ENCODE peak calls at places on chromosomes 16 and 17, in five cellular contexts. One of them, this sample, is unnamed.

GRCh38 chr17:32491371-32492280 is 4.8 kb downstream of the CDK5R1 start:
- DNase-seq in HCT116: no peak
- DNase-seq in ovary: no peak
- DNase-seq in H54: no peak
- DNase-seq in right lobe of liver: no peak
- DNase-seq in this sample: no peak

GRCh38 chr17:8762012-8762411 is 3.7 kb upstream of the SPDYE4 start:
- DNase-seq in right lobe of liver: no peak
- DNase-seq in ovary: no peak
- DNase-seq in H54: no peak
- DNase-seq in HCT116: no peak
- DNase-seq in this sample: no peak

GRCh38 chr16:77820340-77820739 is 32.0 kb downstream of the VAT1L start:
- DNase-seq in HCT116: no peak
- DNase-seq in ovary: no peak
- DNase-seq in H54: no peak
- DNase-seq in right lobe of liver: no peak
- DNase-seq in this sample: no peak

GRCh38 chr17:77215281-77215680 is 74.5 kb downstream of the SEC14L1 start:
- DNase-seq in HCT116: no peak
- DNase-seq in ovary: no peak
- DNase-seq in right lobe of liver: no peak
- DNase-seq in H54: no peak
- DNase-seq in this sample: peak

GRCh38 chr17:30921544-30922196 is at the start of gene ADAP2:
- DNase-seq in H54: no peak
- DNase-seq in HCT116: peak
- DNase-seq in ovary: no peak
- DNase-seq in right lobe of liver: peak
- DNase-seq in this sample: peak

GRCh38 chr17:38748329-38749221 is at the start of gene PCGF2:
- DNase-seq in right lobe of liver: peak
- DNase-seq in H54: peak
- DNase-seq in HCT116: peak
- DNase-seq in ovary: peak
- DNase-seq in this sample: peak

GRCh38 chr17:43398724-43399595 is at the start of gene ARL4D:
- DNase-seq in HCT116: no peak
- DNase-seq in ovary: peak
- DNase-seq in right lobe of liver: peak
- DNase-seq in H54: peak
- DNase-seq in this sample: peak

GRCh38 chr16:19700319-19700781 is 17.7 kb downstream of the KNOP1 start:
- DNase-seq in HCT116: no peak
- DNase-seq in H54: no peak
- DNase-seq in ovary: peak
- DNase-seq in right lobe of liver: peak
- DNase-seq in this sample: no peak

GRCh38 chr17:69719474-69720048 is 305.1 kb downstream of the MAP2K6 start:
- DNase-seq in ovary: no peak
- DNase-seq in HCT116: no peak
- DNase-seq in right lobe of liver: no peak
- DNase-seq in H54: no peak
- DNase-seq in this sample: no peak

GRCh38 chr17:50388728-50389127 is 8.6 kb downstream of the LRRC59 start:
- DNase-seq in HCT116: no peak
- DNase-seq in right lobe of liver: no peak
- DNase-seq in ovary: no peak
- DNase-seq in H54: no peak
- DNase-seq in this sample: no peak

GRCh38 chr16:19008245-19008644 is 24.5 kb downstream of the TMC7 start:
- DNase-seq in HCT116: no peak
- DNase-seq in H54: no peak
- DNase-seq in ovary: no peak
- DNase-seq in right lobe of liver: no peak
- DNase-seq in this sample: no peak

GRCh38 chr17:72270530-72270929 is 149.7 kb downstream of the SOX9 start:
- DNase-seq in H54: no peak
- DNase-seq in HCT116: no peak
- DNase-seq in ovary: no peak
- DNase-seq in right lobe of liver: no peak
- DNase-seq in this sample: no peak

GRCh38 chr17:42387663-42388380 is 420 bp downstream of the STAT3 start:
- DNase-seq in HCT116: no peak
- DNase-seq in ovary: peak
- DNase-seq in right lobe of liver: peak
- DNase-seq in H54: no peak
- DNase-seq in this sample: peak

GRCh38 chr17:2222901-2223616 is 80.5 kb downstream of the SMG6 start:
- DNase-seq in HCT116: no peak
- DNase-seq in right lobe of liver: peak
- DNase-seq in H54: no peak
- DNase-seq in ovary: peak
- DNase-seq in this sample: peak

GRCh38 chr16:75267631-75268264 is 16.3 kb upstream of the BCAR1 start:
- DNase-seq in HCT116: peak
- DNase-seq in ovary: no peak
- DNase-seq in right lobe of liver: peak
- DNase-seq in H54: peak
- DNase-seq in this sample: peak

GRCh38 chr16:50989047-50989446 is 162.0 kb downstream of the SALL1 start:
- DNase-seq in ovary: no peak
- DNase-seq in HCT116: no peak
- DNase-seq in right lobe of liver: no peak
- DNase-seq in H54: no peak
- DNase-seq in this sample: no peak

GRCh38 chr16:66970775-66971725 is 10.0 kb downstream of the CES3 start:
- DNase-seq in HCT116: no peak
- DNase-seq in ovary: no peak
- DNase-seq in H54: peak
- DNase-seq in right lobe of liver: no peak
- DNase-seq in this sample: no peak

GRCh38 chr16:28543072-28543471 is 4.3 kb upstream of the NUPR1 start:
- DNase-seq in HCT116: no peak
- DNase-seq in ovary: no peak
- DNase-seq in H54: no peak
- DNase-seq in right lobe of liver: peak
- DNase-seq in this sample: no peak

GRCh38 chr16:88782454-88783390 is 2.3 kb downstream of the PIEZO1 start:
- DNase-seq in right lobe of liver: no peak
- DNase-seq in H54: peak
- DNase-seq in ovary: no peak
- DNase-seq in HCT116: peak
- DNase-seq in this sample: peak

GRCh38 chr16:56743840-56744239 is 13.9 kb downstream of the NUP93 start:
- DNase-seq in ovary: no peak
- DNase-seq in right lobe of liver: no peak
- DNase-seq in H54: no peak
- DNase-seq in HCT116: no peak
- DNase-seq in this sample: no peak

GRCh38 chr17:48630925-48631692 is 5.0 kb upstream of the HOXB9 start:
- DNase-seq in HCT116: no peak
- DNase-seq in ovary: no peak
- DNase-seq in H54: no peak
- DNase-seq in right lobe of liver: no peak
- DNase-seq in this sample: peak

GRCh38 chr17:57315061-57315851 is 58.9 kb downstream of the MSI2 start:
- DNase-seq in H54: no peak
- DNase-seq in right lobe of liver: no peak
- DNase-seq in HCT116: no peak
- DNase-seq in ovary: no peak
- DNase-seq in this sample: no peak

GRCh38 chr17:17387461-17388362 is 84.5 kb downstream of the NT5M start:
- DNase-seq in H54: no peak
- DNase-seq in HCT116: peak
- DNase-seq in right lobe of liver: peak
- DNase-seq in ovary: no peak
- DNase-seq in this sample: no peak

GRCh38 chr16:20166531-20167235 is 93.0 kb upstream of the GPR139 start:
- DNase-seq in H54: no peak
- DNase-seq in HCT116: no peak
- DNase-seq in ovary: no peak
- DNase-seq in right lobe of liver: no peak
- DNase-seq in this sample: no peak

GRCh38 chr17:66809408-66809807 is 25.5 kb upstream of the CACNG5 start:
- DNase-seq in HCT116: no peak
- DNase-seq in ovary: no peak
- DNase-seq in H54: no peak
- DNase-seq in right lobe of liver: no peak
- DNase-seq in this sample: peak

GRCh38 chr16:49564577-49565224 is 191.1 kb downstream of the C16orf78 start:
- DNase-seq in HCT116: no peak
- DNase-seq in H54: no peak
- DNase-seq in ovary: no peak
- DNase-seq in right lobe of liver: no peak
- DNase-seq in this sample: no peak

GRCh38 chr17:9355841-9356240 is 219.8 kb downstream of the STX8 start:
- DNase-seq in HCT116: no peak
- DNase-seq in H54: no peak
- DNase-seq in right lobe of liver: no peak
- DNase-seq in ovary: no peak
- DNase-seq in this sample: no peak

DNA sequence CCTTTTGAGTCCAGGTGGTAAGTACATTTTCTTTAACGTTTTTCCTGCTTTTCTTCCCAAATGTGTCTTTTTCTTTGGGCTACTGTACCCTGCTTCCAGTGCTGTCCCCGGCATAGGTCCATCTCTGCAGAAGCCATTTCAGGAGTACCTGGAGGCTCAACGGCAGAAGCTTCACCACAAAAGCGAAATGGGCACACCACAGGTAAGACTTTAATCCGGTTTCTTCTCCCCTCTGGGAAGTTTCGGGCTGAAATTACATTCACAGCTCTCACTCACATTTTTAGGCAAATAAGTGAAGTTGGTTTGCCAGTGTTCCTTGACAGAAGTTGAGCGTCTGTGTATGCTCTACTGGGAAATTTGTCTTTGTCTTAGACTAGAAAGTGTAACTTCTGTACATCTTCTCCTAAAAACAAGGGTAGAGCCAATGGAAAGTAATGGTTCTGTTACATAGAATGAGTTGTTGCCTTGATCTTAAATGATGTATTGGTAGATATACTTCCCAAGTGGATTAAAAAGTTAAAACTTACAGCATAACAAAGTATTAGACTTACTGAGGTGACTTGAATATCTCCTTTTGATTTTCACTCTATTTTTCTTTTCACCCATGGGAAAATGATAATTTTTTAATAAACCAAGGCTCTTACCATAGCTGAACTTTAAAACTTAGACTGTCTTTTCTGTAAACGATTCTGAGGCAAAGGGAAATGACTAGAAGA is 54.4 kb downstream of the TUBD1 start:
- DNase-seq in HCT116: no peak
- DNase-seq in ovary: peak
- DNase-seq in right lobe of liver: no peak
- DNase-seq in H54: no peak
- DNase-seq in this sample: peak
- TF ChIP-seq POLR2A in HCT116: peak
- TF ChIP-seq POLR2A in ovary: no peak
- TF ChIP-seq POLR2A in right lobe of liver: peak
- TF ChIP-seq POLR2A in H54: peak
- TF ChIP-seq POLR2A in this sample: no peak

DNA sequence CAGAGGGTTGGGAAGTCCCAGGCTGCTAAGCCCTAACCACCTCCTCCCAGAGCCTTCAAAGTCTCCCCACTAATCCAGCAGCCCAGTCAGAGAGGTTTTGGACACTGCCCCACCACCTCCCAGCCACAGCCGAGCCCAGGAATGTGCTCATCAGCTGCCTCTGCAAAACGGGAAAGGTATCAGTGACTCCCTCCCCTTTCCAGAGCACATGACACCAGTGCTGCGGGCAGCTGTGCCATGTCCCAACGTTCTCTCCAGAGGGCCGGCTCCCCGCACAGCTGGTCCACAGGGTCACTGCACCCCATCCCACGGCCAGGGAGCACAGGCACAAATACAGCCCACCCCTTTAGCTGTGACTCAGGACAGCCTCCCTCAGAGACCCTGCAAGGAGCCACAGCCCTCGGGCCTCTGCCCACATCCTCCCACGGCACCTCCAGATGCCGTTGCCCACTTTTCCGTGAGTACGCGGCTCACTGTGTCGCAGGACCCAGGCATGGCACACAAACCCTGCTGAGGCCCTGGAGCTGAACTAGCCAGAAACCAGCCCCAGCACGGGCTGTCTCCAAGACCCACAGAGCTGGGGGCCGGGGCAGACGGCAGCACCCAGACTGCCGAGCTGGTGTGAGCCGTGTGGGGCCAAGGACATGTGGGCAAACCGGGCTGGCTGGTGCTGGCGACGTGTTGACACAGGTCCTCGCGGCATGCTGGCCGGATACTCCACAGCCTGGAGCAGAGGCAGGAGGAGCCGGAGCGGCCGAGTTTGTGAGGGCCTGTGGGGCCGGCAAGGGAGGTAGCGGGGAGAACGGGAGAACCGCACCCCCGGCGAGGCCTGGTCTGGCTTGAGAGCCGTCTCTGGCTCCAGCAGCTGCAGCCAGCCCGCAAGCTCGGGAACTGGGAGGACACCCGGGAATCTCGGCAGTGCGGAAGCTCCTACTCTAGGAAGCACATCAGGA is 6.3 kb upstream of the PPP1R27 start:
- DNase-seq in right lobe of liver: no peak
- DNase-seq in HCT116: no peak
- DNase-seq in ovary: no peak
- DNase-seq in H54: no peak
- DNase-seq in this sample: no peak
- TF ChIP-seq POLR2A in right lobe of liver: no peak
- TF ChIP-seq POLR2A in HCT116: no peak
- TF ChIP-seq POLR2A in ovary: no peak
- TF ChIP-seq POLR2A in H54: no peak
- TF ChIP-seq POLR2A in this sample: no peak

GRCh38 chr16:85211247-85211910 is 99.1 kb upstream of the CIBAR2 start:
- DNase-seq in ovary: no peak
- DNase-seq in H54: peak
- DNase-seq in right lobe of liver: no peak
- DNase-seq in HCT116: no peak
- DNase-seq in this sample: no peak
- TF ChIP-seq POLR2A in ovary: no peak
- TF ChIP-seq POLR2A in H54: peak
- TF ChIP-seq POLR2A in right lobe of liver: no peak
- TF ChIP-seq POLR2A in HCT116: no peak
- TF ChIP-seq POLR2A in this sample: no peak

DNA sequence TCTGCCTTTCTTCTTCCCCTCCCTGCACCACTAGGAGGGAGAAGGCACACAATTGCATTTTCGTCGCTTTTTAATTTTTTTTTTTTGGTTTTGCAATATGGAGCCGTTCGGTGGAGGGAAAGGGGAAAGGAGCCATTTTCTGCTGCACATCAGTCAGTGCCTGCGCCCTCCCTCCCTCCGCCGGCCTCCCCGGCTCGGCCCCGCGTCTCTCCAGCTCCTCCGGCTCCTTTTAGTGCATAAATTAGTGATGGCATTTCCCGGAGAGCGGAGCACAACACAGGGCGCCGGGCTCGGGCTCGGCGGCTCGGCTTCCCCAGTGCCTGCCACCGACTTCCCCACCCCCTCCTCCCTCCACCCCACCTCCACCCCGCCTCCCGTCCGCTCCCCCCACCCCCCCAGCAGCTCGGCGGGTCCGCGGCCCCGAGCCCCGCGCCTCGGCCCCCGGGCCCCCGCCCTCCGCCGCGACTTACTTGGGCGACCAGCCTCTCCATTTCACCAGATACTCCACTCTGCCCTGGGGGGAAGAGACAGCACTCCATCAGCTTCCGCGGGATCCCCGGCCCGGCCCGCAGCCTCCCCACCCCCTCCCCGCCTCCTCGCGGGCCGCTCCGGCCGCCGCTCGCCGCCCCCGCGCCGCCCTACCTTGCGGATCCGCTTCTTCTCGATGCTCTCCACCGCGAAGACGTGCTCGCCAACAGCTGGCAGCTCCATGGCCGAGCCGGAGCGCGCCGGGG is 532 bp downstream of the CBX4 start:
- DNase-seq in ovary: peak
- DNase-seq in right lobe of liver: peak
- DNase-seq in H54: no peak
- DNase-seq in HCT116: no peak
- DNase-seq in this sample: no peak
- TF ChIP-seq POLR2A in ovary: peak
- TF ChIP-seq POLR2A in right lobe of liver: no peak
- TF ChIP-seq POLR2A in H54: no peak
- TF ChIP-seq POLR2A in HCT116: no peak
- TF ChIP-seq POLR2A in this sample: no peak